ENCODE peak calls at places on chromosome 3, in five cellular contexts. T is GF-D8, S is AG09309, W is NCI-H1436, N is smooth muscle cell of the brain vasculature. Q is an unnamed sample.

GRCh38 chr3:11211531-11212300 is 57.4 kb downstream of the HRH1 start:
- DNase-seq in T (no peak), S (no peak), W (no peak), N (no peak), Q (no peak)

GRCh38 chr3:9037113-9037715 is 73.9 kb upstream of the RAD18 start:
- DNase-seq in T (no peak), S (no peak), W (no peak), N (no peak), Q (no peak)

GRCh38 chr3:153614563-153614962 is 452.5 kb downstream of the RAP2B start:
- DNase-seq in T (no peak), S (peak; percentile 87), W (no peak), N (no peak), Q (peak; percentile 7)

GRCh38 chr3:188911033-188911850 is 260.5 kb upstream of the TPRG1 start:
- DNase-seq in T (no peak), S (no peak), W (no peak), N (no peak), Q (no peak)

GRCh38 chr3:194861375-194861774 is 175.7 kb downstream of the FAM43A start:
- DNase-seq in T (no peak), S (no peak), W (no peak), N (no peak), Q (no peak)

GRCh38 chr3:153970735-153971347 is 150.3 kb upstream of the ARHGEF26 start:
- DNase-seq in T (no peak), S (no peak), W (no peak), N (peak; percentile 9), Q (peak; percentile 53)

GRCh38 chr3:98561727-98562521 is 30.1 kb downstream of the GPR15 start:
- DNase-seq in T (no peak), S (no peak), W (no peak), N (no peak), Q (peak; percentile 54)

GRCh38 chr3:145124886-145125285 is 1036.1 kb downstream of the PLOD2 start:
- DNase-seq in T (no peak), S (no peak), W (no peak), N (no peak), Q (no peak)

GRCh38 chr3:72347819-72348319 is 500.4 kb downstream of the SHQ1 start:
- DNase-seq in T (peak; percentile 90), S (peak; percentile 88), W (no peak), N (no peak), Q (peak; percentile 99)

GRCh38 chr3:19250959-19251610 is 102.8 kb downstream of the KCNH8 start:
- DNase-seq in T (no peak), S (no peak), W (no peak), N (no peak), Q (no peak)

GRCh38 chr3:88188436-88188835 is 38.7 kb downstream of the C3orf38 start:
- DNase-seq in T (no peak), S (no peak), W (no peak), N (no peak), Q (no peak)

GRCh38 chr3:50396502-50396901 is 37.2 kb upstream of the TMEM115 start:
- DNase-seq in T (no peak), S (no peak), W (no peak), N (no peak), Q (no peak)